ENCODE peak calls at places on chromosomes 7 and 10, in ten cellular contexts. One of them, this sample, is unnamed.

GRCh38 chr7:125088555-125088954 is 158.9 kb upstream of the POT1 start:
- DNase-seq in HT1080: no peak
- DNase-seq in cardiac septum: no peak
- DNase-seq in stimulated activated CD8-positive, alpha-beta memory T cell treated with anti-CD3 and anti-CD28 coated beads, Interleukin-15, amount 100 ng/mL, for 24 hours: no peak
- DNase-seq in A172: no peak
- DNase-seq in fibroblast of the conjunctiva: no peak
- DNase-seq in fibroblast of pulmonary artery: no peak
- DNase-seq in T-helper 1 cell: no peak
- DNase-seq in stimulated activated CD4-positive, alpha-beta T cell treated with anti-CD3 and anti-CD28 coated beads, Interleukin-4, amount 100 ng/mL, for 1 hour: no peak
- DNase-seq in Right ventricle myocardium superior: no peak
- DNase-seq in this sample: no peak

GRCh38 chr10:68470300-68470699 is 1.5 kb downstream of the DNA2 start:
- DNase-seq in HT1080: no peak
- DNase-seq in stimulated activated CD4-positive, alpha-beta T cell treated with anti-CD3 and anti-CD28 coated beads, Interleukin-4, amount 100 ng/mL, for 1 hour: no peak
- DNase-seq in cardiac septum: no peak
- DNase-seq in T-helper 1 cell: no peak
- DNase-seq in A172: no peak
- DNase-seq in fibroblast of the conjunctiva: no peak
- DNase-seq in stimulated activated CD8-positive, alpha-beta memory T cell treated with anti-CD3 and anti-CD28 coated beads, Interleukin-15, amount 100 ng/mL, for 24 hours: no peak
- DNase-seq in fibroblast of pulmonary artery: no peak
- DNase-seq in Right ventricle myocardium superior: no peak
- DNase-seq in this sample: no peak

GRCh38 chr7:95420996-95421846 is 13.6 kb downstream of the PON2 start:
- DNase-seq in cardiac septum: no peak
- DNase-seq in T-helper 1 cell: no peak
- DNase-seq in HT1080: no peak
- DNase-seq in fibroblast of pulmonary artery: peak
- DNase-seq in A172: no peak
- DNase-seq in Right ventricle myocardium superior: no peak
- DNase-seq in stimulated activated CD4-positive, alpha-beta T cell treated with anti-CD3 and anti-CD28 coated beads, Interleukin-4, amount 100 ng/mL, for 1 hour: no peak
- DNase-seq in fibroblast of the conjunctiva: no peak
- DNase-seq in stimulated activated CD8-positive, alpha-beta memory T cell treated with anti-CD3 and anti-CD28 coated beads, Interleukin-15, amount 100 ng/mL, for 24 hours: no peak
- DNase-seq in this sample: peak

GRCh38 chr10:130509881-130510689 is 373.9 kb downstream of the GLRX3 start:
- DNase-seq in T-helper 1 cell: no peak
- DNase-seq in stimulated activated CD8-positive, alpha-beta memory T cell treated with anti-CD3 and anti-CD28 coated beads, Interleukin-15, amount 100 ng/mL, for 24 hours: no peak
- DNase-seq in fibroblast of the conjunctiva: no peak
- DNase-seq in cardiac septum: no peak
- DNase-seq in Right ventricle myocardium superior: no peak
- DNase-seq in stimulated activated CD4-positive, alpha-beta T cell treated with anti-CD3 and anti-CD28 coated beads, Interleukin-4, amount 100 ng/mL, for 1 hour: no peak
- DNase-seq in fibroblast of pulmonary artery: no peak
- DNase-seq in A172: no peak
- DNase-seq in HT1080: no peak
- DNase-seq in this sample: no peak

GRCh38 chr7:137342751-137343482 is 616 bp downstream of the PTN start:
- DNase-seq in HT1080: no peak
- DNase-seq in Right ventricle myocardium superior: no peak
- DNase-seq in A172: no peak
- DNase-seq in T-helper 1 cell: no peak
- DNase-seq in stimulated activated CD8-positive, alpha-beta memory T cell treated with anti-CD3 and anti-CD28 coated beads, Interleukin-15, amount 100 ng/mL, for 24 hours: no peak
- DNase-seq in stimulated activated CD4-positive, alpha-beta T cell treated with anti-CD3 and anti-CD28 coated beads, Interleukin-4, amount 100 ng/mL, for 1 hour: no peak
- DNase-seq in fibroblast of the conjunctiva: no peak
- DNase-seq in fibroblast of pulmonary artery: no peak
- DNase-seq in cardiac septum: no peak
- DNase-seq in this sample: no peak

GRCh38 chr10:124318076-124318475 is 100.6 kb downstream of the OAT start:
- DNase-seq in fibroblast of pulmonary artery: no peak
- DNase-seq in stimulated activated CD4-positive, alpha-beta T cell treated with anti-CD3 and anti-CD28 coated beads, Interleukin-4, amount 100 ng/mL, for 1 hour: no peak
- DNase-seq in stimulated activated CD8-positive, alpha-beta memory T cell treated with anti-CD3 and anti-CD28 coated beads, Interleukin-15, amount 100 ng/mL, for 24 hours: no peak
- DNase-seq in fibroblast of the conjunctiva: no peak
- DNase-seq in HT1080: no peak
- DNase-seq in A172: no peak
- DNase-seq in cardiac septum: no peak
- DNase-seq in Right ventricle myocardium superior: no peak
- DNase-seq in T-helper 1 cell: no peak
- DNase-seq in this sample: no peak

GRCh38 chr7:7060828-7061599 is 121.3 kb upstream of the C1GALT1 start:
- DNase-seq in Right ventricle myocardium superior: no peak
- DNase-seq in fibroblast of the conjunctiva: no peak
- DNase-seq in A172: no peak
- DNase-seq in stimulated activated CD8-positive, alpha-beta memory T cell treated with anti-CD3 and anti-CD28 coated beads, Interleukin-15, amount 100 ng/mL, for 24 hours: no peak
- DNase-seq in stimulated activated CD4-positive, alpha-beta T cell treated with anti-CD3 and anti-CD28 coated beads, Interleukin-4, amount 100 ng/mL, for 1 hour: no peak
- DNase-seq in HT1080: no peak
- DNase-seq in cardiac septum: no peak
- DNase-seq in fibroblast of pulmonary artery: no peak
- DNase-seq in T-helper 1 cell: no peak
- DNase-seq in this sample: no peak

GRCh38 chr10:6507311-6507710 is 72.8 kb downstream of the PRKCQ start:
- DNase-seq in cardiac septum: no peak
- DNase-seq in T-helper 1 cell: no peak
- DNase-seq in stimulated activated CD4-positive, alpha-beta T cell treated with anti-CD3 and anti-CD28 coated beads, Interleukin-4, amount 100 ng/mL, for 1 hour: no peak
- DNase-seq in A172: no peak
- DNase-seq in HT1080: no peak
- DNase-seq in stimulated activated CD8-positive, alpha-beta memory T cell treated with anti-CD3 and anti-CD28 coated beads, Interleukin-15, amount 100 ng/mL, for 24 hours: no peak
- DNase-seq in fibroblast of pulmonary artery: no peak
- DNase-seq in fibroblast of the conjunctiva: no peak
- DNase-seq in Right ventricle myocardium superior: no peak
- DNase-seq in this sample: no peak

GRCh38 chr7:110253083-110253482 is 837.8 kb upstream of the LRRN3 start:
- DNase-seq in A172: no peak
- DNase-seq in cardiac septum: no peak
- DNase-seq in stimulated activated CD8-positive, alpha-beta memory T cell treated with anti-CD3 and anti-CD28 coated beads, Interleukin-15, amount 100 ng/mL, for 24 hours: no peak
- DNase-seq in stimulated activated CD4-positive, alpha-beta T cell treated with anti-CD3 and anti-CD28 coated beads, Interleukin-4, amount 100 ng/mL, for 1 hour: no peak
- DNase-seq in HT1080: no peak
- DNase-seq in Right ventricle myocardium superior: no peak
- DNase-seq in T-helper 1 cell: no peak
- DNase-seq in fibroblast of the conjunctiva: no peak
- DNase-seq in fibroblast of pulmonary artery: no peak
- DNase-seq in this sample: peak

GRCh38 chr7:50335795-50336754 is 31.6 kb downstream of the IKZF1 start:
- DNase-seq in T-helper 1 cell: peak
- DNase-seq in cardiac septum: no peak
- DNase-seq in stimulated activated CD4-positive, alpha-beta T cell treated with anti-CD3 and anti-CD28 coated beads, Interleukin-4, amount 100 ng/mL, for 1 hour: peak
- DNase-seq in fibroblast of the conjunctiva: no peak
- DNase-seq in fibroblast of pulmonary artery: no peak
- DNase-seq in A172: no peak
- DNase-seq in HT1080: no peak
- DNase-seq in Right ventricle myocardium superior: no peak
- DNase-seq in stimulated activated CD8-positive, alpha-beta memory T cell treated with anti-CD3 and anti-CD28 coated beads, Interleukin-15, amount 100 ng/mL, for 24 hours: peak
- DNase-seq in this sample: no peak

GRCh38 chr7:66043681-66044497 is 31.7 kb upstream of the ASL start:
- DNase-seq in HT1080: no peak
- DNase-seq in stimulated activated CD4-positive, alpha-beta T cell treated with anti-CD3 and anti-CD28 coated beads, Interleukin-4, amount 100 ng/mL, for 1 hour: peak
- DNase-seq in stimulated activated CD8-positive, alpha-beta memory T cell treated with anti-CD3 and anti-CD28 coated beads, Interleukin-15, amount 100 ng/mL, for 24 hours: peak
- DNase-seq in A172: no peak
- DNase-seq in T-helper 1 cell: peak
- DNase-seq in fibroblast of the conjunctiva: no peak
- DNase-seq in cardiac septum: peak
- DNase-seq in Right ventricle myocardium superior: peak
- DNase-seq in fibroblast of pulmonary artery: peak
- DNase-seq in this sample: peak

GRCh38 chr7:19119372-19119771 is 1.9 kb upstream of the TWIST1 start:
- DNase-seq in Right ventricle myocardium superior: no peak
- DNase-seq in HT1080: no peak
- DNase-seq in stimulated activated CD4-positive, alpha-beta T cell treated with anti-CD3 and anti-CD28 coated beads, Interleukin-4, amount 100 ng/mL, for 1 hour: no peak
- DNase-seq in fibroblast of pulmonary artery: no peak
- DNase-seq in T-helper 1 cell: no peak
- DNase-seq in fibroblast of the conjunctiva: no peak
- DNase-seq in A172: no peak
- DNase-seq in stimulated activated CD8-positive, alpha-beta memory T cell treated with anti-CD3 and anti-CD28 coated beads, Interleukin-15, amount 100 ng/mL, for 24 hours: no peak
- DNase-seq in cardiac septum: no peak
- DNase-seq in this sample: no peak

This sample was measured in fibroblast of lung.